ENCODE peak calls at places on chromosomes 1 and 21, in ten cellular contexts. A is iPS-NIHi11; F is germinal center; H is activated CD4-positive, alpha-beta memory T cell treated with anti-CD3 and anti-CD28 coated beads, Interleukin-2, amount 10 ng/mL, durations not matched to agents 7 days and 5 days; Y is WTC11; P is GM23338; V is endothelial cell; T is SHP77; C is activated T-cell treated with anti-CD3 and anti-CD28 coated beads for 1 hour; W is stimulated activated CD8-positive, alpha-beta memory T cell treated with anti-CD3 and anti-CD28 coated beads, Interleukin-4, amount 100 ng/mL, for 1 hour. X is an unnamed sample.
A peak's percentile ranks its signal among the peaks of the same experiment; 100 is the strongest.

GRCh38 chr1:212683357-212683722 is 16.3 kb downstream of the BATF3 start:
- DNase-seq in Y (no peak), V (no peak), T (no peak), H (peak; percentile 89), P (no peak), F (no peak), W (no peak), A (no peak), C (no peak), X (no peak)

GRCh38 chr1:238139713-238140112 is 249.0 kb upstream of the ZP4 start:
- DNase-seq in W (no peak), F (no peak), T (no peak), A (no peak), V (no peak), C (no peak), Y (no peak), H (no peak), P (no peak), X (no peak)

GRCh38 chr1:240341365-240342250 is 249.9 kb downstream of the FMN2 start:
- DNase-seq in P (no peak), H (no peak), W (no peak), F (no peak), C (no peak), T (no peak), V (no peak), A (no peak), Y (no peak), X (no peak)

GRCh38 chr21:37380349-37381323 is 14.1 kb downstream of the DYRK1A start:
- DNase-seq in F (no peak), W (no peak), V (no peak), C (no peak), A (peak; percentile 20), P (peak; percentile 60), Y (peak; percentile 34), H (no peak), T (peak; percentile 48), X (no peak)

GRCh38 chr1:176206006-176206960 is 803 bp downstream of the COP1 start:
- DNase-seq in V (peak; percentile 51), P (peak; percentile 80), Y (peak; percentile 34), T (no peak), C (peak; percentile 22), W (no peak), A (peak; percentile 60), F (peak; percentile 21), H (peak; percentile 49), X (peak; percentile 70)

GRCh38 chr1:225520587-225521227 is 92.9 kb upstream of the LBR start:
- DNase-seq in H (no peak), V (no peak), P (no peak), A (no peak), F (no peak), C (no peak), T (no peak), W (no peak), Y (no peak), X (no peak)

GRCh38 chr1:94020764-94021579 is 100.0 kb downstream of the ABCA4 start:
- DNase-seq in H (no peak), F (no peak), C (no peak), P (peak; percentile 30), V (no peak), Y (no peak), T (no peak), W (no peak), A (peak; percentile 53), X (peak; percentile 94)

GRCh38 chr21:46024983-46025860 is 43.7 kb downstream of the COL6A1 start:
- DNase-seq in Y (no peak), F (no peak), W (no peak), C (no peak), V (no peak), T (no peak), H (no peak), A (no peak), P (no peak), X (peak; percentile 71)

GRCh38 chr1:7771673-7772299 is 690 bp downstream of the VAMP3 start:
- DNase-seq in H (no peak), T (no peak), F (no peak), A (no peak), C (no peak), W (no peak), P (no peak), Y (no peak), V (no peak), X (peak; percentile 51)

GRCh38 chr1:213070399-213070798 is 19.4 kb downstream of the RPS6KC1 start:
- DNase-seq in H (peak; percentile 31), C (no peak), V (no peak), Y (no peak), P (no peak), A (no peak), F (no peak), W (no peak), T (peak; percentile 54), X (peak; percentile 85)

GRCh38 chr21:25562660-25563059 is 44.6 kb downstream of the MRPL39 start:
- DNase-seq in W (no peak), H (no peak), T (no peak), A (no peak), P (no peak), F (no peak), Y (no peak), C (no peak), V (no peak), X (no peak)

GRCh38 chr1:248521856-248522255 is 14.0 kb downstream of the OR2G6 start:
- DNase-seq in A (no peak), W (no peak), P (no peak), H (no peak), C (no peak), F (no peak), Y (no peak), T (no peak), V (no peak), X (no peak)

GRCh38 chr1:31937300-31938183 is 626 bp downstream of the PTP4A2 start:
- DNase-seq in P (peak; percentile 55), T (peak; percentile 23), Y (peak; percentile 53), F (peak; percentile 76), W (peak; percentile 51), V (peak; percentile 51), H (peak; percentile 80), C (peak; percentile 71), A (peak; percentile 76), X (peak; percentile 74)